ENCODE peak calls at places on chromosomes 12 and 14, in eight cellular contexts. V, T, A, W, I, H, K and B are unnamed samples. For H3K4me1, the result is how much of the 10 kb centered on the place peaks cover.

GRCh38 chr12:22037952-22038351 is 8.1 kb upstream of the CMAS start:
- DNase-seq in V (no peak), T (no peak), A (no peak), W (no peak), I (no peak), H (no peak), K (no peak), B (no peak)

GRCh38 chr12:28242888-28243633 is 52.8 kb downstream of the CCDC91 start:
- DNase-seq in V (no peak), T (no peak), A (peak), W (no peak), I (peak), H (no peak), K (no peak), B (peak)

GRCh38 chr12:27550653-27550975 is 26.6 kb downstream of the PPFIBP1 start:
- DNase-seq in V (no peak), T (no peak), A (no peak), W (no peak), I (no peak), H (peak), K (no peak), B (no peak)

GRCh38 chr12:125573293-125573692 is 508.1 kb downstream of the AACS start:
- DNase-seq in V (no peak), T (no peak), A (no peak), W (no peak), I (no peak), H (no peak), K (no peak), B (no peak)

GRCh38 chr12:44689587-44689986 is 186.5 kb downstream of the NELL2 start:
- DNase-seq in V (no peak), T (no peak), A (no peak), W (no peak), I (no peak), H (no peak), K (no peak), B (no peak)

GRCh38 chr14:37480446-37481290 is 114.4 kb downstream of the FOXA1 start:
- DNase-seq in V (no peak), T (no peak), A (no peak), W (no peak), I (no peak), H (no peak), K (no peak), B (no peak)

GRCh38 chr12:119843100-119843499 is 34.0 kb downstream of the CIT start:
- DNase-seq in V (no peak), T (no peak), A (peak), W (no peak), I (no peak), H (peak), K (no peak), B (peak)

GRCh38 chr14:75515631-75515999 is 6.7 kb upstream of the BATF start:
- DNase-seq in V (no peak), T (no peak), A (no peak), W (no peak), I (no peak), H (no peak), K (no peak), B (no peak)

GRCh38 chr12:99393763-99394162 is 253.8 kb upstream of the GARIN6 start:
- DNase-seq in V (no peak), T (no peak), A (no peak), W (no peak), I (no peak), H (no peak), K (no peak), B (no peak)

GRCh38 chr14:67644428-67644827 is 24.7 kb downstream of the ARG2 start:
- DNase-seq in V (no peak), T (no peak), A (no peak), W (no peak), I (no peak), H (no peak), K (no peak), B (no peak)

GRCh38 chr14:97046991-97047390 is 249.8 kb downstream of the VRK1 start:
- DNase-seq in V (no peak), T (no peak), A (no peak), W (no peak), I (no peak), H (no peak), K (no peak), B (no peak)

GRCh38 chr14:100694579-100695422 is 31.9 kb upstream of the DLK1 start:
- DNase-seq in V (no peak), T (no peak), A (no peak), W (no peak), I (no peak), H (no peak), K (no peak), B (no peak)

GRCh38 chr12:50055831-50056628 is 1.4 kb upstream of the ASIC1 start:
- DNase-seq in V (peak), T (no peak), A (no peak), W (peak), I (peak), H (peak), K (no peak), B (peak)

GRCh38 chr12:84497819-84498218 is 414.8 kb downstream of the SLC6A15 start:
- DNase-seq in V (peak), T (no peak), A (no peak), W (no peak), I (no peak), H (peak), K (no peak), B (no peak)

GRCh38 chr14:104975481-104976197 is 2.5 kb downstream of the AHNAK2 start:
- DNase-seq in V (peak), T (peak), A (no peak), W (no peak), I (no peak), H (no peak), K (no peak), B (peak)

GRCh38 chr12:117052386-117053049 is 46.7 kb downstream of the TESC start:
- DNase-seq in V (peak), T (no peak), A (no peak), W (no peak), I (no peak), H (no peak), K (no peak), B (no peak)

GRCh38 chr12:2084553-2085296 is 31.9 kb downstream of the CACNA1C start:
- DNase-seq in V (no peak), T (no peak), A (peak), W (no peak), I (no peak), H (peak), K (no peak), B (no peak)

GRCh38 chr12:69497308-69498026 is 27.3 kb downstream of the FRS2 start:
- DNase-seq in V (no peak), T (no peak), A (no peak), W (no peak), I (no peak), H (peak), K (no peak), B (no peak)

GRCh38 chr12:9340422-9341259 is 132.4 kb upstream of the PZP start:
- DNase-seq in V (no peak), T (no peak), A (peak), W (no peak), I (no peak), H (peak), K (no peak), B (no peak)

GRCh38 chr12:24864796-24865125 is 84.1 kb downstream of the BCAT1 start:
- DNase-seq in V (no peak), T (no peak), A (peak), W (no peak), I (no peak), H (peak), K (no peak), B (no peak)

GRCh38 chr12:43501705-43502104 is 50.3 kb downstream of the ADAMTS20 start:
- DNase-seq in V (peak), T (no peak), A (peak), W (no peak), I (no peak), H (peak), K (no peak), B (no peak)

GRCh38 chr14:65938738-65939137 is 526.2 kb downstream of the FUT8 start:
- DNase-seq in V (no peak), T (no peak), A (no peak), W (no peak), I (no peak), H (no peak), K (no peak), B (no peak)

GRCh38 chr14:69079188-69079742 is 73.7 kb downstream of the DCAF5 start:
- DNase-seq in V (no peak), T (no peak), A (peak), W (no peak), I (no peak), H (peak), K (no peak), B (no peak)

GRCh38 chr12:22459872-22460490 is 84.4 kb downstream of the C2CD5 start:
- DNase-seq in V (peak), T (no peak), A (peak), W (no peak), I (no peak), H (peak), K (peak), B (no peak)

DNA sequence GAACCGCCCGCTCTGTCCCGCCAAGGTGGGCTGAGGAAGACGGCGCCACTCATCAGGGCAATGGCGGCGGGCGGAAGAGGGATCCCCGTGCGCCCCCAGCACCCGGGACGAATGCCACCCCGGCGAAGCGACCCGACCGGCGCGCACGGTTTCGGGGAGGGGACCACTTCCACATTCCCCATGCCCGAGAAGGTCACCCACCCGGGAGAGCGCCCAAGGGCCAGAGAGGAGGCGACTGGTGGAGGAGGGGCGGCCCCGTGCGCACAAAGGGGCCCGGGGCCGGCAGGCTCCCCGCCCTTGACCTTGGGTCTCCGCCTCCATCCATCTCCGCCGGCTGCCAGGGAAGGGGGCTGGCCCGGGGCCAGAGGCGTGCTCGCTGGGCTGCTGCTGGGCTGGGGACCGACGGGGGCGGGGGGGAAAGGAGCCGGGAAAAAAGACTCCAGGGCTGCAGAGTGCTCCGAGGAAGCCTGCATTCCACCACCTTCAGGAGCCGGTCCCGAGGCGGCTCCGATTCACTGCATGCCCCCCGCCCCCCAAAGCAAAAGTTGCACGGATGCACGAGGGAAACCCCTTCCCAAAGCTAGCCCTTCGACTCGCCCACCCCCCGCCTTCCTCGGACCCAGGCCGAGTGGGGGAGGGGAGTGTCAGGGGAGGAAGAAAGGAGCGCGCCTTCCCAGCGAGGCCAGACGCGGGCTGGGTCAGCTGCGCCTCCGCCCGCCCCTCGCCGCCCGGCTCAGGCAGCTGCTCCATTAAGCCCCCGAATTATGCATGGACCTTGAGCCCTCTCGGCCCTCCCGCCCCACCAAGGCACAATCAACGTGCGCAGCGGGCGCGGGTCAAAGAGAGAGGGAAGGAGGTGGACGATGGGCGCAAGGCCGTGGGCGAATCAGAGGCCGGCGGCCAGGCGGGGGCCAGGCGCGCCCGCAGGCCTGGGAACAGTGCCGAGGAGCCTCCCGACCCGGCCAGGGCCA is 26.2 kb downstream of the BCL11B start:
- DNase-seq in V (peak), T (peak), A (no peak), W (no peak), I (no peak), H (no peak), K (no peak), B (peak)
- H3K4me1 ChIP-seq in V (under half), T (under half), A (under half), W (under half), I (under half), H (under half), K (under half), B (under half)

DNA sequence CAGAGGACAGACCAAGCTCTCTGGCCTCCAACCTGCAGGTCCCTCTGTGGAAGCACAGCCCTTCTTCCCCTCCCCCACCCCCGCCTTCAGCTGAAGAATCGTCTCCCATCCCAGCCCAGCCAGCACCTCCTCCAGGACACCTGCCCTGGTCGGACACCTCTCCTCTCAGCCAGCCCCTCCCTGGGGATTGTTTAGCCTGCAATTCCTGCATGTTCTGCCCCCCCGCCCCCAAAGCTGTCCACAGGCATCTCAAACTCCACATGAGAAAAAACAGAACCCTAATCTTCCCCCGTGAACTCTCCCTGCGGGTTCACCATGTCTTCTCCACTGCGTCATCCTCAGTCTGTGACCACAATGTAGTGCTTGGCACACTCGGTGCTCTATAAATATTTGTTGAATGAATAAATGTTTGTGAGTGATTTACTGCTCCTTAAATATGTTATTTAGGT is 24.1 kb downstream of the PRIMA1 start:
- DNase-seq in V (no peak), T (peak), A (peak), W (peak), I (no peak), H (peak), K (no peak), B (no peak)
- H3K4me1 ChIP-seq in V (under half), T (half or more), A (under half), W (under half), I (half or more), H (under half), K (under half), B (under half)

GRCh38 chr12:57460457-57461325 is 1.1 kb downstream of the GLI1 start:
- DNase-seq in V (peak), T (no peak), A (no peak), W (no peak), I (no peak), H (no peak), K (peak), B (no peak)

GRCh38 chr12:57459750-57460400 is at the start of gene GLI1:
- DNase-seq in V (peak), T (no peak), A (peak), W (no peak), I (no peak), H (peak), K (no peak), B (no peak)

GRCh38 chr12:57462307-57463253 is 3.0 kb downstream of the GLI1 start:
- DNase-seq in V (peak), T (peak), A (peak), W (peak), I (peak), H (peak), K (peak), B (peak)

GRCh38 chr12:57461904-57462306 is 2.3 kb downstream of the GLI1 start:
- DNase-seq in V (no peak), T (no peak), A (peak), W (no peak), I (no peak), H (no peak), K (peak), B (no peak)

DNA sequence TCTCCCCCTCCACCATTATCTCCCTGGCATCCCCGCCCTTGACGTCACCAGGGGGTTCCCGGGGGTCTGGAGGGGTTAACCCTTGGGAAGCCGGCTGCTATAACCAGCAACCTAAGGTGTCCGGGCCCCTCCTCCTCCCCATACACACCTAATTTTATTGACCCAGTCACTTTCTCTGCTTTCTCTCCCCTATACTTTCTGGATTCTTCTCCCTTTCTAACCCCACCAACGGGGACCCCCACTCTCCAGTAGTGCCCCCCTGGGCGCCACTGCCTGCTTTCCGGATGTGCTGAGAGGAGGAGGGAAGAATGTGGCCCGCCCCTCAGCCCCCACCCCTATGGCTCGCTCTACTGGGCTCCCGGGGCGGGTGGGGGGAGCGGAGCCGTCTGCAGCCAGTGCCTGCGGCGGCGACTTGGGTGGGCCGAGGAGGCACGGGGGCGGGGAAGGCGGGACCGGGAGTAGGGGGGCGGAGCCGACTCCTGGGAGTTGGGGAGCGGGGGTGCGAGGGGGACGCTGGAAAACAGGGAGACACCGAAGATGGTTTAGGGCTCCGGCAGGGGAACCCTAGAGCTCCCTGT is 1.8 kb downstream of the GLI1 start:
- DNase-seq in V (peak), T (peak), A (peak), W (peak), I (peak), H (peak), K (peak), B (peak)
- H3K4me1 ChIP-seq in V (under half), T (under half), A (under half), W (under half), I (under half), H (under half), K (under half), B (under half)

GRCh38 chr12:124490584-124491305 is 76.7 kb downstream of the NCOR2 start:
- DNase-seq in V (no peak), T (peak), A (no peak), W (peak), I (peak), H (no peak), K (no peak), B (peak)

GRCh38 chr12:124491856-124492420 is 75.5 kb downstream of the NCOR2 start:
- DNase-seq in V (no peak), T (no peak), A (no peak), W (no peak), I (no peak), H (no peak), K (no peak), B (no peak)

GRCh38 chr12:124489915-124490583 is 77.4 kb downstream of the NCOR2 start:
- DNase-seq in V (no peak), T (no peak), A (no peak), W (no peak), I (no peak), H (no peak), K (no peak), B (no peak)

GRCh38 chr12:124492879-124493808 is 74.3 kb downstream of the NCOR2 start:
- DNase-seq in V (no peak), T (no peak), A (no peak), W (no peak), I (no peak), H (no peak), K (no peak), B (no peak)

DNA sequence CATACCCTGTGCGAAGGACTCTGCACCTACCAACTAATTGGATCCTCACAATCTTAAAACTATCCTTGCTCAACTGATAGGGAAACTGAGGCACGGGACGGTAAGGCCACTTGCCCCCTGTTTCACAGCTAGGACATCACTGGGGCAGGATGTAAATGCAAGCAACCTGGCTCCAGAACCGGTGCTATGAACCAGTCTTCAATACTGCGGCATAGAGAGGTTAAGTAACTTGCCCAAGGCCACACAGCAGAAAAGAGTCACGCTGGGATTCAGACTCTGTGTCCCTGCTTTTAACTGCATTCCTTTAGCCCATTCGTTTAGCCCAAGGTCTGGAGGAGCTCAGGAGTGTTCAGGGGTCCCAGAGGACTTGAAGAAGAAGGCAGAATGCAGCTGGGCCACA is 76.1 kb downstream of the NCOR2 start:
- DNase-seq in V (no peak), T (no peak), A (no peak), W (no peak), I (no peak), H (no peak), K (no peak), B (no peak)
- H3K4me1 ChIP-seq in V (under half), T (half or more), A (under half), W (under half), I (under half), H (under half), K (under half), B (under half)

GRCh38 chr12:75982974-75983660 is 48.5 kb downstream of the PHLDA1 start:
- DNase-seq in V (no peak), T (no peak), A (no peak), W (no peak), I (no peak), H (peak), K (no peak), B (no peak)
- H3K4me1 ChIP-seq in V (under half), T (under half), A (under half), W (under half), I (half or more), H (under half), K (under half), B (under half)

GRCh38 chr14:24829862-24830261 is 195.9 kb upstream of the GZMB start:
- DNase-seq in V (no peak), T (no peak), A (no peak), W (no peak), I (no peak), H (no peak), K (no peak), B (no peak)
- H3K4me1 ChIP-seq in V (under half), T (under half), A (under half), W (under half), I (under half), H (under half), K (under half), B (under half)